ENCODE peak calls at places on chromosomes 5 and 9, in six cellular contexts. X is PC-9, D is hepatocyte, I is testis, O is foreskin fibroblast, B is uterus. K is an unnamed sample.

GRCh38 chr5:142248853-142249462 is 75.9 kb downstream of the SPRY4 start:
- DNase-seq in X (no peak), D (peak), I (no peak), O (peak), B (no peak), K (peak)

GRCh38 chr5:72955143-72955767 is 586 bp upstream of the FCHO2 start:
- DNase-seq in X (no peak), D (no peak), I (peak), O (peak), B (peak), K (no peak)

GRCh38 chr9:114163517-114163924 is 8.2 kb downstream of the COL27A1 start:
- DNase-seq in X (peak), D (peak), I (peak), O (peak), B (no peak), K (peak)

GRCh38 chr9:108687360-108687981 is 168.3 kb downstream of the ACTL7B start:
- DNase-seq in X (no peak), D (peak), I (no peak), O (peak), B (no peak), K (no peak)

GRCh38 chr9:33778700-33779351 is 16.5 kb upstream of the PRSS3 start:
- DNase-seq in X (peak), D (peak), I (peak), O (peak), B (peak), K (peak)

GRCh38 chr5:10310073-10310779 is 2.5 kb upstream of the CMBL start:
- DNase-seq in X (peak), D (peak), I (peak), O (peak), B (no peak), K (no peak)

GRCh38 chr5:37370550-37370863 is 399 bp downstream of the NUP155 start:
- DNase-seq in X (no peak), D (no peak), I (no peak), O (no peak), B (no peak), K (no peak)

GRCh38 chr9:121678501-121679022 is 27.1 kb downstream of the DAB2IP start:
- DNase-seq in X (no peak), D (no peak), I (no peak), O (no peak), B (no peak), K (no peak)

GRCh38 chr5:8538813-8539212 is 669.9 kb downstream of the MTRR start:
- DNase-seq in X (no peak), D (no peak), I (no peak), O (no peak), B (no peak), K (no peak)

GRCh38 chr5:16733597-16733996 is 116.8 kb upstream of the RETREG1 start:
- DNase-seq in X (no peak), D (no peak), I (no peak), O (no peak), B (no peak), K (no peak)

GRCh38 chr9:100573655-100574260 is 4.1 kb upstream of the CAVIN4 start:
- DNase-seq in X (no peak), D (no peak), I (no peak), O (no peak), B (no peak), K (no peak)

DNA sequence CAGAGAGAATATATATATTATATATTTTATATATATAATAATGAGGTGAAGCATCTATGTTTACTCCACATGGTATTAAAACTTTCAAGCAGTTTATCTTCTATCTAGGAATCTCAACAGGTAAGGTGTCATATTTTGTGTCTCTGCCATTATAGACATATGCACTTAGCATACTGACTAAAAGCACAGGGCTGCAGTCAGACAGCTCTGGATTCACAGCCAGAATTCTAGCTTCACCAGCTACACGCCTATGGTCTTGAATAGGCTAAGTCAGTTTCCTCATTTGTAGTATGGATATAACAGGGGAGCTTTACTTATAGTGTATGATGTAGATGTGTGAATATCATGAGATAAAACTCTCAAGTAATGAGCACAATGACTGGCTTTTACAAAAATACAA is 57.9 kb downstream of the FBN2 start:
- DNase-seq in X (no peak), D (no peak), I (no peak), O (no peak), B (no peak), K (no peak)
- H3K4me3 ChIP-seq in X (no peak), D (no peak), I (no peak), O (no peak), B (no peak), K (no peak)

DNA sequence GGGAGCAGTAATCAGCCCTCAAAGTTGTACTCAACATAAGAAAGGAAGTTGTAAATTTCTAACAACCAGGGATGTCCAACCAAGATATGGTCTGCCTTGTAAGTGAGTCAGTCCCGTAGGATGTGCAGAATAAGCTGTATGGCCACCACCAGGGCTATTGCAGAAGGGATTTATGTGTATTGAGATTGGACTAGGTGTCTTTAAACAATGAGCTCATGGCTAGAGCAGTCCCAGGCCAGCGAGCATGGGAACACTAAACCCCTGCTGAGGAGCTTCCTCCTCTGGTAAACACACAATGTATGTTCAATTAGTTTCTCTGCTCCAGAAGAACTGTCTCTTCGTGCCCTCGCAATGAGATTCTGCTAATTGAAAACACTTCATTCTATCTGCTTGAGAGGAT is 154.9 kb downstream of the FAM114A2 start:
- DNase-seq in X (no peak), D (peak), I (no peak), O (peak), B (no peak), K (peak)
- TF ChIP-seq CTCF in X (no peak), D (no peak), I (no peak), O (no peak), B (no peak), K (no peak)

DNA sequence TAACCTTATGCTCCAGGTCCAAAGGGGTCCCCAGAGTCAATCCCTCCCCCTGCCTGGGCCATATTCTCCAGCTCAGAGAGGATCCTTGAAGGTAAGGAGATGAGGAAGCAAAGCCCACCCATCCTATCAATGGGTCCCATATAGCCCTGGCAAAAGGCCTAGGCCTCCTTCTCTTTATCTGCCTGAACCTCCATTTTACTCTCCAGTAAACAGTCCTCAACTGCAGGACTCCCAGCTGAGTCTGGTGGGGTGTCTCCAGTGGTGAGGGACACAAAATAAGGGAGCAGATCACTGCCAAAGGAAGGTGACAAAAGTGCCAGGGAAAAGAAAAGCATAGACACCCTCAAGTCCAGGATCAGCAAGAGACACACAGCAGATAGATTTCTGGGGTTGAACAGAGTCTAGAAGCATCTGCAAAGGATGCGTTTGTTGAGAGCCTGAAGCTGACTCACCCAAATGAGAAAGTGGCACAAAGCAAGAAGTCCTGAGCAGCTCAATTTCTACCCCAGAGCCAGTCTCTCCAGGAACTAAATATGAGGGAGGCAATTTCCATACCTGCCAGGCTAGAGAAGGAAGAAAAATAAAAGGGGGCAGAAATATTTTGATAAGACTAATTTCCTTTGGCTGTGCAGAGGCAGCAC is 2.7 kb upstream of the EBF1 start:
- DNase-seq in X (no peak), D (no peak), I (no peak), O (peak), B (no peak), K (no peak)
- H3K4me3 ChIP-seq in X (no peak), D (no peak), I (no peak), O (peak), B (no peak), K (no peak)

GRCh38 chr9:90053027-90053426 is 448.2 kb downstream of the GADD45G start:
- DNase-seq in X (no peak), D (no peak), I (peak), O (no peak), B (no peak), K (no peak)
- TF ChIP-seq CTCF in X (peak), D (peak), I (no peak), O (peak), B (no peak), K (no peak)